ENCODE peak calls at places on chromosomes 7 and 10, in four cellular contexts. Y is endothelial cell of umbilical vein, D is GM06990, P is omental fat pad. R is an unnamed sample.

GRCh38 chr10:32114500-32114899 is 58.3 kb upstream of the KIF5B start:
- DNase-seq in P (no peak), Y (no peak), D (no peak), R (no peak)

GRCh38 chr7:11171569-11172192 is 198.0 kb downstream of the PHF14 start:
- DNase-seq in P (no peak), D (no peak), Y (no peak), R (no peak)

GRCh38 chr7:66043681-66044497 is 31.7 kb upstream of the ASL start:
- DNase-seq in D (peak; percentile 18), Y (peak; percentile 33), P (no peak), R (peak; percentile 27)

GRCh38 chr10:122112625-122113160 is 123.7 kb downstream of the TACC2 start:
- DNase-seq in Y (peak; percentile 97), D (no peak), P (no peak), R (peak; percentile 69)

GRCh38 chr7:39758234-39758970 is 135.0 kb downstream of the RALA start:
- DNase-seq in Y (no peak), P (no peak), D (no peak), R (no peak)

GRCh38 chr10:112235920-112236319 is 47.3 kb upstream of the TECTB start:
- DNase-seq in D (no peak), Y (no peak), P (no peak), R (no peak)

GRCh38 chr7:70193514-70193913 is 595.2 kb downstream of the AUTS2 start:
- DNase-seq in Y (no peak), D (no peak), P (no peak), R (no peak)

GRCh38 chr7:15667999-15668398 is 18.5 kb downstream of the MEOX2 start:
- DNase-seq in Y (no peak), P (no peak), D (no peak), R (no peak)

GRCh38 chr7:155224116-155224811 is 73.4 kb upstream of the INSIG1 start:
- DNase-seq in P (no peak), Y (no peak), D (no peak), R (no peak)
- TF ChIP-seq CTCF in P (no peak), Y (no peak), D (no peak), R (no peak)

GRCh38 chr10:60594476-60595051 is 183.7 kb upstream of the CDK1 start:
- DNase-seq in Y (no peak), D (no peak), P (no peak), R (no peak)
- TF ChIP-seq CTCF in Y (no peak), D (no peak), P (no peak), R (no peak)

DNA sequence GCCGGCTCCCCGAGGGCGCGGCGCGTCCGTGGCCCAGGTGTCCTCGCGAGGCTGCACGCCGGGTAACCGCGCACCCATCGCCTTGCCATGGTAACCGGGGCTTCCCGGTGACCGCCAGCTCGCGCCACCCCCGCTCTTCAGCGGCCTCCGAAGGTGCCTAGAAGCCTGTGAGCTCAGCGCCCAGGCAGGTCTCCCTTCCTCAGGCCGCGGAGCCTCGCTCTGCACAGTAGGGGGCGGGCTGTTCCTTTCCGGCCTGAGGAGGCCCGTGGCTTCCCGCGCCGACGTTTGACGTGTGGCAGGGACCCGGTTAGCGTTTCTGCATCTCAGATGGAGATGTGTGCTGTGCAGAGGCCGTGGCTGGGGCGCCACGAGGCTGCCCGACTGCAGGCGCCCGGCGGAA is 117.1 kb downstream of the DYNC2I1 start:
- DNase-seq in D (no peak), Y (no peak), P (no peak), R (no peak)
- TF ChIP-seq CTCF in D (no peak), Y (peak; percentile 12), P (no peak), R (no peak)

DNA sequence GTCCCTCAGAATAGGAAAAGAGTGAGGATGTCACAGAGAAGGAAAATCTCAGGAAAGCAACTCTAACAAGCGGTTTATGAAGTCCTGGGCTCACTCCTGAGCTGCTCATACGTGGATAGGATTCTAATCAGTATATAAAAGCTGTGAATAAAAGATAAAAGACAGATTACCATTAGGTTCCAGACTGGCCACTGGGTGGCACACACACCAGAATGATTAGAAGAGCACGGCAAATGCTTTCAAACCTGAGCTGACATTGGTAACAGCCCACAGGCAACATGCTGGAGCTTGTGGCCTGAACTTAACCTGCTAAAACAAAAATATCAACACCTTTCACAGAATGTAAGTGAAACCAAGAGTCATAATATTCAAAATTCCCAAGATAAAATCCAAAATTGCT is 370.8 kb downstream of the GRID1 start:
- DNase-seq in P (no peak), D (no peak), Y (no peak), R (no peak)
- TF ChIP-seq CTCF in P (no peak), D (peak; percentile 53), Y (no peak), R (no peak)

GRCh38 chr7:129529643-129530042 is 27.3 kb downstream of the SMKR1 start:
- DNase-seq in P (no peak), Y (no peak), D (no peak), R (no peak)
- TF ChIP-seq CTCF in P (no peak), Y (no peak), D (no peak), R (no peak)

GRCh38 chr7:131219277-131220041 is 108.2 kb upstream of the MKLN1 start:
- DNase-seq in Y (no peak), D (peak; percentile 43), P (no peak), R (peak; percentile 89)
- TF ChIP-seq CTCF in Y (no peak), D (no peak), P (no peak), R (no peak)

GRCh38 chr7:134959810-134960209 is 26.5 kb upstream of the AGBL3 start:
- DNase-seq in D (no peak), P (no peak), Y (no peak), R (no peak)
- TF ChIP-seq CTCF in D (no peak), P (no peak), Y (no peak), R (no peak)

GRCh38 chr7:157228864-157229422 is 90.2 kb downstream of the UBE3C start:
- DNase-seq in P (no peak), D (no peak), Y (peak; percentile 36), R (no peak)
- TF ChIP-seq CTCF in P (no peak), D (peak; percentile 45), Y (peak; percentile 28), R (no peak)